ENCODE peak calls at places on chromosomes 12 and 14, in four cellular contexts. Q, D, B and R are unnamed samples.

GRCh38 chr12:52214421-52214802 is 18.6 kb upstream of the KRT7 start:
- DNase-seq in Q (no peak), D (no peak), B (peak), R (no peak)

GRCh38 chr12:52249041-52249461 is 16.0 kb downstream of the KRT7 start:
- DNase-seq in Q (no peak), D (no peak), B (peak), R (no peak)

GRCh38 chr14:89673499-89674225 is 256.6 kb upstream of the FOXN3 start:
- DNase-seq in Q (peak), D (peak), B (no peak), R (no peak)

GRCh38 chr14:81473456-81474155 is 60.0 kb downstream of the SEL1L start:
- DNase-seq in Q (no peak), D (no peak), B (no peak), R (no peak)

GRCh38 chr12:95637471-95638155 is 86.3 kb upstream of the USP44 start:
- DNase-seq in Q (no peak), D (peak), B (no peak), R (no peak)

GRCh38 chr12:116582610-116583009 is 23.4 kb downstream of the MAP1LC3B2 start:
- DNase-seq in Q (no peak), D (no peak), B (no peak), R (no peak)

GRCh38 chr12:106243620-106244019 is 4.2 kb downstream of the CKAP4 start:
- DNase-seq in Q (no peak), D (no peak), B (no peak), R (no peak)

GRCh38 chr12:110269622-110270124 is 11.4 kb upstream of the ATP2A2 start:
- DNase-seq in Q (no peak), D (peak), B (peak), R (no peak)

GRCh38 chr12:87196329-87196728 is 832.9 kb downstream of the C12orf50 start:
- DNase-seq in Q (no peak), D (no peak), B (no peak), R (no peak)

GRCh38 chr14:77275855-77276153 is 4.8 kb upstream of the NGB start:
- DNase-seq in Q (no peak), D (no peak), B (no peak), R (no peak)

GRCh38 chr12:46944104-46944503 is 118.3 kb upstream of the SLC38A4 start:
- DNase-seq in Q (no peak), D (peak), B (no peak), R (no peak)

GRCh38 chr12:14257734-14258467 is 107.6 kb upstream of the ATF7IP start:
- DNase-seq in Q (peak), D (peak), B (peak), R (peak)

GRCh38 chr12:132256646-132257045 is 72.7 kb downstream of the GALNT9 start:
- DNase-seq in Q (no peak), D (no peak), B (no peak), R (no peak)

GRCh38 chr12:68455676-68456345 is 123.6 kb upstream of the MDM1 start:
- DNase-seq in Q (peak), D (no peak), B (no peak), R (no peak)